ENCODE peak calls at places on chromosomes 6 and 20, in four cellular contexts. B is cardiac muscle cell, U is activated B cell treated with CpG ODN at 0.5 μM for 24 hours, F is fibroblast of lung. O is an unnamed sample.
A peak's percentile ranks its signal among the peaks of the same experiment; 100 is the strongest.

GRCh38 chr6:142900467-142900961 is 44.5 kb downstream of the HIVEP2 start:
- DNase-seq in B (no peak), U (no peak), F (peak; percentile 55), O (no peak)

GRCh38 chr6:22658183-22658582 is 88.8 kb downstream of the HDGFL1 start:
- DNase-seq in U (no peak), F (no peak), B (no peak), O (no peak)

GRCh38 chr6:63476302-63476701 is 96.0 kb upstream of the LOC128125822 start:
- DNase-seq in F (no peak), U (no peak), B (peak; percentile 91), O (no peak)

GRCh38 chr6:170075659-170076223 is 215.1 kb downstream of the DLL1 start:
- DNase-seq in F (no peak), B (no peak), U (no peak), O (peak; percentile 13)

GRCh38 chr20:23122959-23123655 is 37.0 kb upstream of the CD93 start:
- DNase-seq in F (no peak), U (no peak), B (no peak), O (no peak)

GRCh38 chr6:17059022-17059421 is 42.8 kb upstream of the STMND1 start:
- DNase-seq in U (no peak), F (no peak), B (no peak), O (no peak)

GRCh38 chr20:64116541-64117423 is 9.4 kb upstream of the NPBWR2 start:
- DNase-seq in U (no peak), F (no peak), B (no peak), O (no peak)

GRCh38 chr6:21666200-21666671 is 72.7 kb downstream of the SOX4 start:
- DNase-seq in B (no peak), U (no peak), F (peak; percentile 34), O (no peak)

GRCh38 chr20:44644384-44645131 is 6.9 kb downstream of the ADA start:
- DNase-seq in F (no peak), U (no peak), B (no peak), O (peak; percentile 50)

GRCh38 chr6:3247255-3248146 is 11.2 kb upstream of the PSMG4 start:
- DNase-seq in B (no peak), F (peak; percentile 98), U (no peak), O (no peak)

GRCh38 chr6:167998206-167998605 is 735 bp downstream of the KIF25 start:
- DNase-seq in B (no peak), F (no peak), U (no peak), O (no peak)

GRCh38 chr6:168217216-168217879 is 102.2 kb downstream of the DACT2 start:
- DNase-seq in B (no peak), U (no peak), F (no peak), O (no peak)

GRCh38 chr6:27931209-27931608 is 19.0 kb upstream of the OR2B2 start:
- DNase-seq in B (no peak), F (no peak), U (no peak), O (no peak)

GRCh38 chr6:72676995-72677394 is 55.1 kb downstream of the KCNQ5 start:
- DNase-seq in F (no peak), U (no peak), B (no peak), O (no peak)

GRCh38 chr6:35050291-35050987 is 90.7 kb downstream of the TCP11 start:
- DNase-seq in U (no peak), F (no peak), B (no peak), O (no peak)

GRCh38 chr6:113281014-113281810 is 575.9 kb upstream of the MARCKS start:
- DNase-seq in B (no peak), F (peak; percentile 39), U (no peak), O (no peak)

GRCh38 chr20:33280775-33281174 is 2.2 kb upstream of the BPIFB1 start:
- DNase-seq in F (no peak), U (no peak), B (no peak), O (no peak)

GRCh38 chr6:30135757-30136156 is at the start of gene TRIM40:
- DNase-seq in F (no peak), B (no peak), U (no peak), O (no peak)

GRCh38 chr20:53163486-53163885 is 191.3 kb downstream of the TSHZ2 start:
- DNase-seq in B (no peak), U (no peak), F (peak; percentile 99), O (no peak)

GRCh38 chr6:1016329-1017302 is 295.3 kb upstream of the FOXQ1 start:
- DNase-seq in U (no peak), F (no peak), B (no peak), O (no peak)

GRCh38 chr6:1013656-1014430 is 298.1 kb upstream of the FOXQ1 start:
- DNase-seq in B (no peak), F (no peak), U (no peak), O (no peak)

GRCh38 chr6:1014431-1014807 is 297.5 kb upstream of the FOXQ1 start:
- DNase-seq in B (no peak), F (no peak), U (no peak), O (no peak)

GRCh38 chr6:1020133-1020532 is 291.8 kb upstream of the FOXQ1 start:
- DNase-seq in B (no peak), U (no peak), F (no peak), O (no peak)

DNA sequence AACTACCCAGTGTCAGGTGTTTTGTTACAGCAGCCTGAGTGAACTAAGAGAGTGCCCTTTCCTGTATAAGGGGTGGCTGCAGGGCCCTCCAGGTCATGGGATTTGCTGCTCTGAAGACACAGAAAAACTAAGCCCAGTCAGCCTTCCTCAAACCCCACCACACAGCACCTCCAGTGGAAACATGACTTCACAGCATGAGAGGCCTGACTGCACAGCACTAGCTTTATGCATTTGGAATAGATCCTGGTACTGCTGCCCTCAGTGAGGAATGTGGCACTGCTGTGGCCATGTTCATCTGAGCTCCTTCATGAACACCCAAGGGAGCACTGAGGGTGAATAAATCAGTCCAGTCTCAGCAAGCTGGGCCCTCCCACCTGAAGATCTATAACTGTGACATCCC is 296.1 kb upstream of the FOXQ1 start:
- DNase-seq in U (no peak), B (peak; percentile 17), F (no peak), O (no peak)
- TF ChIP-seq CTCF in U (no peak), B (no peak), F (peak; percentile 10), O (no peak)

DNA sequence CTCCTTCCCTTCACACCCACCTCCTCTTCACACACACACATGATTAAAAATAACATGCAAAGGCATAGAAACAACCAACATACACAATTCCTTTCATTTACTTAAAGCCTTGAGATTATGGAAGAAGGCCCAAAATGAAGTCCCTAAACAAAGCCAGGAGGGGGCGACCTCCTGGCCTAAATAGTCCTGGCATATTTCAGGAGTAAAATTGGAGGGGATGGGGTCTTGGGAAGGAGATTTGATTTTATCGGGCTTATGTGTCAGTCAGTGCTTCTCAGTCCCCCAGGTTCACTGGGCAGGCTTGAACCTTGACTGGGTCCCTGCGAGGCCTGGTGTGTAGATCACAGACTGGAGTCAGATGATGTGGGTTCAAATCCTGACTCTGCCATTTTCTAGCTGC is 266.4 kb downstream of the SAMD5 start:
- DNase-seq in U (no peak), F (no peak), B (peak; percentile 17), O (no peak)
- TF ChIP-seq CTCF in U (no peak), F (no peak), B (peak; percentile 20), O (no peak)

DNA sequence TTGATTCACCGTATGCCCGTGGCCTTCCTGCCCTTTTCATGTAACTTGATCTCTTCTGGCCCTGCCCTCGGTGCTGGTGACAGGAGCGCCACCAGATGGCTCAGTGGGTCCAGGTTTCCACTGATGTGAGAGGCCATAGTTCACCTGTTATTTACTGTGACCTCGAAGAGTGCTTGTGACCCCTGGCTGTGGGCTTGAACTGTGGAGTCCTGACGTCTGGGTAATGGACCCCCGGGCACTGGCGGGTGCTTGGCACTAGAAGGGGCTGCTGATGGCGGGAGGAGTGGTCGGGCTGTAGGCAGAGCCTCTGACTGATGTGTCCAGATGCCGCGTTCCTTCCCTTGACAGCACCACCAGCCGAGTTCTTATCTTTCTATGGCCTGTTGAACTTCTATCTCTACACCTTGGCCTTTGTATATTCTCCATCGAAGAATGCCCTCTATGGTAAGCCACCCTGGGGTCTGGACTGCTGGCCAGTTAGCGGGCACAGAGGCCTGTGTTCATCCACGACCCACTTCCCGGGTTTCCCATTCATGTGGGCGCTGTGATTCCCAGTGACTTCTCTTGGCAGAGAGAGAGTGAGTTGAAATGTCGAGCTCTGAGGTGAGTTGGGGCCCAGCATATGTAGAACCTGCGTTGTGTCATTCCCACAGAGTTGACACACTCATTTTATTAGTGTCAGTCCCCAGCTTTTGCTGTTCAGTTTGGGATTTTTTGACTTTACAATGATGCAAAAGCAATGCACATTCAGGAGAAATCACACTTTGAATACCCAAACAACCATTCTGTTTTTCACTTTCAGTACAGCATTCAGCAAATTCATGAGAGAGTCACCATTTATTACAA is 14.9 kb downstream of the DYNLT1 start:
- DNase-seq in B (peak; percentile 56), F (no peak), U (no peak), O (no peak)
- TF ChIP-seq CTCF in B (no peak), F (no peak), U (no peak), O (no peak)

GRCh38 chr6:135075018-135075417 is 20.4 kb upstream of the HBS1L start:
- DNase-seq in F (no peak), B (no peak), U (no peak), O (no peak)
- TF ChIP-seq CTCF in F (no peak), B (no peak), U (no peak), O (no peak)

O was measured in natural killer cell.